ENCODE peak calls at places on chromosomes 7 and 10, in four cellular contexts. One of them, this sample, is unnamed. For H3K4me1, the result is how much of the 10 kb centered on the place peaks cover.

GRCh38 chr10:3220853-3221252 is 48.3 kb upstream of the PITRM1 start:
- DNase-seq in colonic mucosa: no peak
- DNase-seq in upper lobe of right lung: no peak
- DNase-seq in fibroblast of lung: no peak
- DNase-seq in this sample: no peak

GRCh38 chr10:118017850-118018249 is 28.9 kb downstream of the RAB11FIP2 start:
- DNase-seq in fibroblast of lung: no peak
- DNase-seq in colonic mucosa: no peak
- DNase-seq in upper lobe of right lung: peak
- DNase-seq in this sample: no peak

GRCh38 chr10:100469756-100470155 is 6.9 kb downstream of the WNT8B start:
- DNase-seq in fibroblast of lung: no peak
- DNase-seq in upper lobe of right lung: no peak
- DNase-seq in colonic mucosa: no peak
- DNase-seq in this sample: no peak

GRCh38 chr10:130179640-130180039 is 43.4 kb downstream of the GLRX3 start:
- DNase-seq in upper lobe of right lung: no peak
- DNase-seq in fibroblast of lung: peak
- DNase-seq in colonic mucosa: no peak
- DNase-seq in this sample: peak

GRCh38 chr10:73907841-73908517 is 3.0 kb upstream of the PLAU start:
- DNase-seq in upper lobe of right lung: no peak
- DNase-seq in colonic mucosa: peak
- DNase-seq in fibroblast of lung: no peak
- DNase-seq in this sample: no peak

GRCh38 chr10:3741688-3742461 is 43.1 kb downstream of the KLF6 start:
- DNase-seq in colonic mucosa: no peak
- DNase-seq in upper lobe of right lung: no peak
- DNase-seq in fibroblast of lung: peak
- DNase-seq in this sample: no peak

GRCh38 chr10:99276848-99277486 is 41.3 kb upstream of the HPSE2 start:
- DNase-seq in upper lobe of right lung: no peak
- DNase-seq in colonic mucosa: no peak
- DNase-seq in fibroblast of lung: peak
- DNase-seq in this sample: peak

GRCh38 chr10:93656155-93656554 is 43.8 kb downstream of the PDE6C start:
- DNase-seq in fibroblast of lung: no peak
- DNase-seq in upper lobe of right lung: no peak
- DNase-seq in colonic mucosa: no peak
- DNase-seq in this sample: no peak

GRCh38 chr7:140621326-140622035 is 19.1 kb downstream of the DENND2A start:
- DNase-seq in upper lobe of right lung: no peak
- DNase-seq in fibroblast of lung: peak
- DNase-seq in colonic mucosa: no peak
- DNase-seq in this sample: no peak

DNA sequence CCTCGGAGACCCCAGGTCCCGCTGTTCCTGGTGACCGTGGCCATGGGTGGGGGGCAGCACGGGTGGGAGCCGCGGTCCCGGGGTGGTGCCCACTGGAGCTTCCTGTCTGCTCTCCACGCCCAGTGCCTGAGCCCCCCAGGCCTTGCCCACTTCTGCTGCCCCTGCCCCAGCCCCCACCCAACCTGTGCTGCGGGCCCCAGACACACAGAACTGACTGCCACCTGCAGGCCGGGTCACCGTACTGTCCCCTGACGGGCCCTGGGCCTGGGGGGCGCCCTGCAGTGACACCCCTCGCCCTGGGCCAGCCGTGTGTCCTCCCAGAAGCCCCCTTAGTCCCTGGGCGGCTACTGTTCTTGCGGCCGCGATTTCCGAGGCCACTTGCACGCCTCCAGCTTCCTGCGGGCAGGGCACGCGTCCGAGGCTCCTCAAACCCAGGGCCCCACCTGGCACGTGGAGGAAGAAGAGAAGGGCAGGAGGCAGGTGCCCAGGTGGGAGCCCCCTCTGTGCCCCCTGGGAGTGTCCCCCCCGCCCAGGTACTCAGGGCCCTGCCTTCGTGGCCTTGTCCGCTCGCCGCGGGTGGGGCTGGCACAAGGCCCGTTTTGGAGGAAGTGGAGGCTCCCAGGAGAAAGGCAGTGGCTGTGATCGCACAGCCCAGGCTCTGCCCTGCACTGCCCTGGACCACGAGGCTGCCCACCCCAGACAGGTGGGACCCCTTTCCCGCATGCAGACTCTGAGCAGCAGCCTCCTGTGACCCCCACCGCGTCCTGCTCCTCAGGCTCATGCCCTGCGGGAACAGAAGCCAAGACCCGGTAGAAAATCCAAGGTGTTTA is 10.4 kb downstream of the TMEM184A start:
- DNase-seq in colonic mucosa: no peak
- DNase-seq in fibroblast of lung: no peak
- DNase-seq in upper lobe of right lung: no peak
- DNase-seq in this sample: no peak
- TF ChIP-seq CTCF in colonic mucosa: no peak
- TF ChIP-seq CTCF in fibroblast of lung: no peak
- TF ChIP-seq CTCF in upper lobe of right lung: no peak
- TF ChIP-seq CTCF in this sample: no peak

GRCh38 chr7:91045626-91046025 is 218.6 kb upstream of the FZD1 start:
- DNase-seq in upper lobe of right lung: no peak
- DNase-seq in fibroblast of lung: no peak
- DNase-seq in colonic mucosa: no peak
- DNase-seq in this sample: no peak

GRCh38 chr7:91043181-91043580 is 221.1 kb upstream of the FZD1 start:
- DNase-seq in upper lobe of right lung: no peak
- DNase-seq in fibroblast of lung: no peak
- DNase-seq in colonic mucosa: no peak
- DNase-seq in this sample: no peak

GRCh38 chr7:91043924-91044660 is 220.1 kb upstream of the FZD1 start:
- DNase-seq in fibroblast of lung: no peak
- DNase-seq in colonic mucosa: no peak
- DNase-seq in upper lobe of right lung: no peak
- DNase-seq in this sample: no peak

GRCh38 chr7:91047636-91048035 is 216.6 kb upstream of the FZD1 start:
- DNase-seq in upper lobe of right lung: no peak
- DNase-seq in colonic mucosa: no peak
- DNase-seq in fibroblast of lung: no peak
- DNase-seq in this sample: no peak

DNA sequence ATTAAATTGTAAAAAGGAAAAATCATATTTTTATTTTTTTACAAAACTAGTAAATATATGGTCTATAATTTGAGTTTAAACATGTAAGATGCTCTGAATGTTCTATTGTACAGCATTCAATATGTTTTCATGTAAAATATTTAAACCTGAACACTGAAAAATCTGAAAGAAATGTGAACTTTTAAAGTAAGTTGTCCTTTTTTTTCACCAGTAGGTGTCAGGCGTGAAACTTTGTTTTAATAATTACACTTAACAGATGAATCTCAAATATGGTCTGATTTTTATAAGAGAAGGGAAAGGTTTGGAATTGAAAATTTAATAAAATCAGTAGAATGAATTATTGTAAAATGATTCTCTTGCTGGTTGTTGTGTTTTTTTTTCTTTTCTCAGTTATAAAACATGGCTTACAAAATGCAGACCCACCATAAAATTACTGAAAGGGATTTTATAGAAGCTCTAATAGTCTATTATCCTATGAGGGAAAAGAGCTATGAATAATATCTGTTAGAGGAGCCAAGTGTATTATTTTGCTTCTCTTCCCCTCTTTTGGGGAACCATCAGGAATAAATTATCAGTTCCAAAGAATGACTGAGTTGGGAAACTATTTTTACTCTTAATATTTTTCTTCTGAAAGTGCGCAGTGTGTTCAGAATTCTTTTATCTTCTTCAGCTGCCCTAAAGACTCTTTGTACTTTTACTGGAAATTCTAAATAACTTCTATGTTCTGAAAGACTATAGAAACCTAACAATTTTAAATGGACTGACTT is 217.7 kb upstream of the FZD1 start:
- DNase-seq in fibroblast of lung: peak
- DNase-seq in colonic mucosa: no peak
- DNase-seq in upper lobe of right lung: no peak
- DNase-seq in this sample: no peak
- H3K27ac ChIP-seq in fibroblast of lung: no peak
- H3K27ac ChIP-seq in colonic mucosa: no peak
- H3K27ac ChIP-seq in upper lobe of right lung: no peak
- H3K27ac ChIP-seq in this sample: peak

GRCh38 chr10:34670101-34670500 is 145.0 kb downstream of the PARD3 start:
- DNase-seq in upper lobe of right lung: no peak
- DNase-seq in colonic mucosa: no peak
- DNase-seq in fibroblast of lung: no peak
- DNase-seq in this sample: no peak

GRCh38 chr10:34664706-34665105 is 150.4 kb downstream of the PARD3 start:
- DNase-seq in fibroblast of lung: no peak
- DNase-seq in colonic mucosa: no peak
- DNase-seq in upper lobe of right lung: no peak
- DNase-seq in this sample: no peak

GRCh38 chr10:34669079-34669478 is 146.0 kb downstream of the PARD3 start:
- DNase-seq in upper lobe of right lung: no peak
- DNase-seq in colonic mucosa: no peak
- DNase-seq in fibroblast of lung: no peak
- DNase-seq in this sample: no peak

GRCh38 chr10:34666008-34666700 is 148.9 kb downstream of the PARD3 start:
- DNase-seq in upper lobe of right lung: no peak
- DNase-seq in fibroblast of lung: peak
- DNase-seq in colonic mucosa: peak
- DNase-seq in this sample: peak

DNA sequence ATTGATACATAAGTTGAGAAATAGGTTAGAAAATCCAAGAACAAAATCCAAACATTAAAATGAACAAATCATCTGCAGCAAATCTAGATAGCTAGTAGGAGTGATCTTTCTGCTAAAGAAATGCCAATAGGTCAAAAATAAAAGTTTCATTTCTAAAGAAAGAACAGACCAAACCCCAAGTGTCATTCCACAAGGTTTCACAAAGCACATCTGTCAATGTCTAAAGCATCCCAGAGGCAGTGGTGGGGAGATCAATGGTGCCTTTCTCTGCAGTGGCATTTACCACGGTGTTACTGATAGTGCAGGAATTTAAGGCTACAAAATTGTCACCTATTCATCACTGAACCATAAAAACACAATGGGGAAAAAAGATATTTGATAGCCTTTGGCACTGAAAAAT is 147.9 kb downstream of the PARD3 start:
- DNase-seq in colonic mucosa: no peak
- DNase-seq in upper lobe of right lung: no peak
- DNase-seq in fibroblast of lung: no peak
- DNase-seq in this sample: no peak
- H3K4me1 ChIP-seq in colonic mucosa: under half
- H3K4me1 ChIP-seq in upper lobe of right lung: under half
- H3K4me1 ChIP-seq in fibroblast of lung: under half
- H3K4me1 ChIP-seq in this sample: under half

DNA sequence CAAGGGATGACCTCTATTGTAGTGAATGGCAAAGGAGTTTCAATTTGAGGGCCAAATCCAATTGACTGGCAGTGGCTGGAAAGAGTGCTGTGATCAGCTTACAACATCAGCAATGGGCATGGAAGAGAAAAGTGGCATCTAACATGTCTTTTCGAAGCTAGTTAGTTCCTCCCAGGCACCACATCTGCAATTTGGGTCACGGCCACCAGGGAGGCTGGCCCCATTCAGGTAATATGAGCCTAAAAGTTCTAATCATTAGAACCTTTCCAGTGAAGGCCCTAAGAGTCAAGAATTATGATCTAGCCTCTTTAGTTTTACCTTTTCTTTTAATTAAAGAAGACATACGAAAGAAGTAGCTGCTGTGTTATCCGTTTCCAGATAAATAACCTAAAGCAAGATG is 17.3 kb downstream of the CRTAC1 start:
- DNase-seq in colonic mucosa: no peak
- DNase-seq in fibroblast of lung: no peak
- DNase-seq in upper lobe of right lung: no peak
- DNase-seq in this sample: no peak
- TF ChIP-seq CTCF in colonic mucosa: no peak
- TF ChIP-seq CTCF in fibroblast of lung: no peak
- TF ChIP-seq CTCF in upper lobe of right lung: no peak
- TF ChIP-seq CTCF in this sample: no peak

DNA sequence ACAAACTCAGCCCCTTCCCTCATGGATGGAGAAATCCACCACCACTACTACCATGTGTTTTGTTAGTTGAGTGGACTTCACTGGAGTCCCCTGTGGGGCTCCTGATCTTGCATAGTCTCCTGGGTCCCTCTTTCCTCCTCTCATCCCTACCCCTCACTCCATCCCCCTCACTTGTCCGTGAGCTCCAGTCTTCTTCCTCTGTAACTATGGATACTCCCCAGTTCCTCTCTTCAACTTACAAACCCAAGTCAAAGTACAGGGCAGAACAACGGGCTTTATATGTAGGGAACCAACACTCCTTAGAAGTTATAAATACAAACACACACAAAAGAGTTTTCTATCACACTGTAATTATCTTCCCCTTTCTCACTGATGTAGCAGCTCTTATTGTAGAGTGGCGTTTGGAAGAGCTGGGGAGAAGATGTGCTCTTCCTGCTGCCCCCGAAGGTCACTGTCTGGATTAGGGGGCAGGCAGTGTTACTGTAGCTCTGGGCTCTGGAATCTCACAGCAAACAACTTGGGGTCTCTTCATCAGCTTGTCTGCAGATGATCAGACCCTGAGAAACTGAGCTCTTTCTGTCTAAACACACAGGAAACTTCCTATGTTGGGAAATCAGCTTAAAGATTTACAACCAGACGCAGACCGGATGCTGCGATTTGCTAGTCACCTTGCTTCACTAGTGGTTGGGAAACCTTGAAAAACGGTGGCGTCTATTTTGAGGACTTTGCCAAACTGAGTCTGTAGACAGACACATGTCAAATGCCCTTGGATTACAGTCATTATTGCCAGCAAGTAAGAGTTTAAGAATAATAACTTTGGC is 13.6 kb downstream of the SNX10 start:
- DNase-seq in upper lobe of right lung: no peak
- DNase-seq in fibroblast of lung: no peak
- DNase-seq in colonic mucosa: no peak
- DNase-seq in this sample: peak
- H3K27ac ChIP-seq in upper lobe of right lung: peak
- H3K27ac ChIP-seq in fibroblast of lung: no peak
- H3K27ac ChIP-seq in colonic mucosa: no peak
- H3K27ac ChIP-seq in this sample: peak

DNA sequence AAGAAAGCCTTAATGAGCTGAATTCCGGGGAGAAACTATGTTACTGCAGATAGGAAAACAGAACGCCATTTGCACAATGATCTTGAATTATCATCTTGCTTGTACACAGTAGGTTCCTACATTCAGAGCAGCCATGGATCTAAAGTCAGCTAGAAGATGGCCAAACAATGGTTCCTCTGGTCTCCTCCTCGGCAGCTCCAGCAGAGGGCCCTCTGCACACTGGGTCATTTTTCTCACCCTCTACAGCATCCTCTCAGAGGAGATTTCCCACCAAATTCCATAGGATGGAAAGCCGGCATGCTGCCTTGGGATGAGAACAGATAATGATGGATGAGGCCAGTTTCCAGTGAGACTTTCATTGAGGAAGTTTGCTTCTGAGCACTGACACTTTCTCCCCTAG is 308.5 kb upstream of the NFE2L3 start:
- DNase-seq in colonic mucosa: no peak
- DNase-seq in upper lobe of right lung: no peak
- DNase-seq in fibroblast of lung: no peak
- DNase-seq in this sample: no peak
- H3K4me1 ChIP-seq in colonic mucosa: under half
- H3K4me1 ChIP-seq in upper lobe of right lung: under half
- H3K4me1 ChIP-seq in fibroblast of lung: under half
- H3K4me1 ChIP-seq in this sample: under half

This sample was measured in hepatocyte.